ENCODE peak calls at places on chromosomes 3 and 15, in five cellular contexts. Q is HCT116; N is CD8-positive, alpha-beta T cell; W is coronary artery; F is WERI-Rb-1. M is an unnamed sample.

GRCh38 chr15:94677202-94677790 is 445.9 kb downstream of the MCTP2 start:
- DNase-seq in W (no peak), F (no peak), Q (no peak), N (no peak), M (no peak)

GRCh38 chr3:39965997-39966396 is 156.6 kb downstream of the MYRIP start:
- DNase-seq in W (no peak), Q (no peak), F (peak), N (no peak), M (no peak)

GRCh38 chr3:30723211-30723610 is 116.8 kb downstream of the TGFBR2 start:
- DNase-seq in F (no peak), W (no peak), N (no peak), Q (no peak), M (no peak)

GRCh38 chr3:162143181-162143580 is 646.6 kb downstream of the OTOL1 start:
- DNase-seq in F (no peak), Q (no peak), W (no peak), N (no peak), M (peak)

GRCh38 chr3:129975332-129976090 is 991 bp downstream of the TRH start:
- DNase-seq in F (no peak), N (no peak), W (no peak), Q (no peak), M (no peak)

GRCh38 chr15:60076582-60077263 is 72.6 kb downstream of the FOXB1 start:
- DNase-seq in W (no peak), F (no peak), N (no peak), Q (no peak), M (no peak)

GRCh38 chr3:138687236-138687635 is 78.7 kb downstream of the FAIM start:
- DNase-seq in W (no peak), Q (no peak), N (no peak), F (no peak), M (peak)

GRCh38 chr3:114706591-114707224 is 412.9 kb downstream of the TIGIT start:
- DNase-seq in F (no peak), Q (peak), W (no peak), N (no peak), M (peak)

GRCh38 chr3:77939726-77940125 is 899.8 kb downstream of the ROBO2 start:
- DNase-seq in Q (no peak), F (no peak), W (no peak), N (no peak), M (peak)

GRCh38 chr3:170709046-170709445 is 123.2 kb upstream of the SLC7A14 start:
- DNase-seq in F (no peak), W (no peak), Q (no peak), N (no peak), M (peak)

GRCh38 chr15:69390575-69390974 is 23.6 kb upstream of the KIF23 start:
- DNase-seq in Q (no peak), W (no peak), N (no peak), F (no peak), M (peak)

GRCh38 chr15:88891540-88892254 is 3.6 kb downstream of the HAPLN3 start:
- DNase-seq in W (no peak), N (no peak), F (no peak), Q (no peak), M (no peak)

GRCh38 chr3:114143817-114144216 is 35.0 kb downstream of the DRD3 start:
- DNase-seq in F (no peak), N (no peak), W (no peak), Q (no peak), M (no peak)

GRCh38 chr3:175941352-175941751 is 1082.2 kb downstream of the NAALADL2 start:
- DNase-seq in Q (no peak), N (no peak), F (peak), W (no peak), M (peak)

DNA sequence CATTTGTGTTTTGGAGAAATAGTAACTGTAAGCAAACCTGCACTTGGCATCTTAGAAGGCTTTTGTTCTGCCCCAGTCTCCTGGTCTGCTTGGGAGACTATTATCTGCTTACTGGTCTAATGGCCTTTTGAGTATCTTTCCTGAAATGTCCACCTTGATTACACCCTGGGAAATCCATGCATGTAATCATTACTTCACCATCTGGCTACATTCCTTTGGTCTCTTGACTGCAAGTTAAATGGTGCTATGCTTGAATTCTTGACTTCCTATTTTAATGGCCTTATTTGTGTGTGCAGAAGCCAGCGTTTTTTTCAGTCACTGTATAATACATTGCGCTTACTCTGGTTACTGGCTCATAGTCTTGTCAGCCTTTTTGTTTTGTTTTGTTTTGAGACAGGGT is 29.9 kb downstream of the CHD2 start:
- DNase-seq in N (no peak), F (peak), W (no peak), Q (no peak), M (no peak)
- H3K27ac ChIP-seq in N (no peak), F (peak), W (no peak), Q (no peak), M (peak)

DNA sequence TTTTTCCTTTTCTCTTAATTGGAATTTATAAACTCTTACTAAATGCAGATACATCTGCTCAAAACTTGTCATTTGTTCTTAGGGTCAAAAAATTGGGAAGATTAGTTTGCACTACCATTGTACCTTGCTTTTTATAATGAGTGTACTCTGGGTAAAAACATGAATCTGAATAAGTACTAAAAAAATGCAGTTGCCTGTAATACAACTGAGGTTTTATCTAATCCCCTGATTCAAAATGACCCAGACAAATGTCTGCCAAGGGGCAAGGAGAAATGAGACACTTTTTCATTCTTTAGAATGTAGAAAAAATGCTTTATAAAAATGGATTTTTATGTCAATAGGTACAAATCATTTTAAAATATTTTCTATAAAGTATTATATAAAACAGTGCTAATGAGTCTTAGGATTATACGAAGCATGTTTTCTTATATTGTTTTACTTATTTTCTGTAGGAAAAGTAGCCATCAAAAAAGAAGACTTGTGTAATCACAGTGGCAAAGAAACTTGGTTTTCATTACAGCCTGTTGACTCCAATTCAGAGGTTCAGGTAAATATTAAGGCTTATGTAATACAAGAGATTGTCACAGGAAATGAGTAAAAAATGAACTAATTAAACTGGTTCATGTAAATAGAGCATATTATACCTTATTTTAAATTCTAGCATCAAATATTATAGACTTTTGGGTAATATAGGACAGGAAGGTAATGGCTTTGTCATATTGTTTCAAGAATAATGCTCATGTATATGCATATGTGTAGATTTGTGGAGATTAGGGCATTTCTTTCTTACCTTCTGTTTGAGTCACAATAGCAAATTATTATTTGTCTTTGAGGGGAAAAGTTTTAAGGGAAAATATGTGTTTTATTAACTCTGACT is 42.7 kb downstream of the RASA2 start:
- DNase-seq in F (no peak), Q (no peak), W (no peak), N (no peak), M (no peak)
- H3K4me3 ChIP-seq in F (no peak), Q (no peak), W (peak), N (no peak), M (no peak)

DNA sequence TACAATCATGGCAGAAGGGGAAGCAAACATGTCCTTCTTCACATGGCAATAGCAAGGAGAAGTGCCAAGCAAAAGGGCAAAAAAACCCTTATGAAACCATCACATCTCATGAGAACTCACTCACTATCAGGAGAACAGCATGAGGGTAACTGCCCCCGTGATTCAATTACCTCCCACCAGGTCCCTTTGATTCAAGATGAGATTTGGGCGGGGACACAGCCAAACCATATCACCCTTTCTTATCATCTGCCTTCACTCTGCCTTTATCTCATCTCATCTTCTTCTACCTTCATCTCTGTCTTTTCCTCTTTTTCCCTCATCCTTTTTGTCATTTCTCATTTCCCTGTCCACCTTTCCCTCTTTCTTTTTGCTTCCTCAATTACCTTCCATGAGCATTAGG is 149.6 kb downstream of the AGBL1 start:
- DNase-seq in Q (no peak), W (no peak), F (no peak), N (no peak), M (no peak)
- H3K27ac ChIP-seq in Q (no peak), W (no peak), F (no peak), N (no peak), M (no peak)

GRCh38 chr15:100880139-100880896 is 687 bp downstream of the ALDH1A3 start:
- DNase-seq in W (no peak), Q (no peak), F (no peak), N (no peak), M (no peak)
- H3K4me3 ChIP-seq in W (peak), Q (peak), F (no peak), N (no peak), M (peak)

GRCh38 chr3:42705039-42705767 is 2.6 kb upstream of the HHATL start:
- DNase-seq in N (no peak), Q (no peak), W (peak), F (no peak), M (no peak)
- H3K27ac ChIP-seq in N (no peak), Q (no peak), W (no peak), F (no peak), M (no peak)

DNA sequence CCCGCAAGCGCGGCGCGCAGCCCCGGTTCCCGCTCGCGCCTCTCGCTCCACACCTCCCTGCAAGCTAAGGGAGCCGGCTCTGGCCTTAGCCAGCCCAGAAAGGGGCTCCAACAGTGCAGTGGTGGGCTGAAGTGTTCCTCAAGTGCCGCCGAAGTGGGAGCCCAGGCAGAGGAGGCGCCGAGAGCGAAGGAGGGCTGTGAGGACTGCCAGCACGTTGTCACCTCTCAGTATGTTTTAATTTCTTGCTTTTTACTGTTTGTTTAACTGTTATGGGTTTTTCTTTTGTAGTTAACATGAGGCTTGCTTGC is 1525.7 kb downstream of the SI start:
- DNase-seq in N (no peak), W (no peak), F (no peak), Q (no peak), M (no peak)
- H3K4me3 ChIP-seq in N (no peak), W (no peak), F (no peak), Q (no peak), M (no peak)

DNA sequence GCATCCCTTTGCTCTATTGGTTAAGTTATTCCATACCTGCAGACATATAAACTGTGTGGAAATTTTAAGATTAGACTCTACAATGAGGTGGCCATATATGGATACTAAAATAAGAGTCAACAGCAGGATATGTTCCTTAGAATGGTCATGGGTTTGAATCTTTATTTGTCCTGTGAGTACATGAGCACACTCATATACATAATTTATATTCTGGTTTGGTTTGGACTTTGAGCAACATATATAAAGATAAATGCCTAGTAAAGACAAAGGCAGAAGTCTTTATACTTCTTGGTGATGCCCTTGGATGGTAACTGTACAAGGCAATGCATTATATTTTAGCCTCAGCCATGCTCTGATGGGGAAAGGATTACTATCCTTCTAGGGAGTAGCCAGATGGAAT is 60.2 kb downstream of the HMG20A start:
- DNase-seq in N (no peak), F (no peak), W (no peak), Q (no peak), M (no peak)
- H3K27ac ChIP-seq in N (no peak), F (no peak), W (no peak), Q (no peak), M (no peak)